ENCODE peak calls at places on chromosome 2, in eight cellular contexts. O, D, Q, K, H, F, Z and W are unnamed samples.

GRCh38 chr2:160816916-160817315 is 323.3 kb upstream of the RBMS1 start:
- DNase-seq in O (no peak), D (no peak), Q (no peak), K (no peak), H (no peak), F (no peak), Z (no peak), W (no peak)

GRCh38 chr2:148900350-148900749 is 25.3 kb downstream of the KIF5C start:
- DNase-seq in O (no peak), D (no peak), Q (no peak), K (no peak), H (no peak), F (no peak), Z (no peak), W (no peak)

GRCh38 chr2:206824219-206824618 is 58.8 kb downstream of the FASTKD2 start:
- DNase-seq in O (no peak), D (no peak), Q (no peak), K (no peak), H (no peak), F (no peak), Z (no peak), W (no peak)

GRCh38 chr2:17148298-17149228 is 369.7 kb downstream of the RAD51AP2 start:
- DNase-seq in O (no peak), D (no peak), Q (no peak), K (no peak), H (peak), F (no peak), Z (no peak), W (no peak)

GRCh38 chr2:174683392-174683759 is 80.9 kb downstream of the CHRNA1 start:
- DNase-seq in O (peak), D (no peak), Q (no peak), K (no peak), H (peak), F (peak), Z (peak), W (peak)

GRCh38 chr2:84906900-84907714 is 1.7 kb downstream of the TMSB10 start:
- DNase-seq in O (peak), D (no peak), Q (peak), K (no peak), H (peak), F (peak), Z (peak), W (peak)

GRCh38 chr2:231392431-231393148 is 2.9 kb upstream of the B3GNT7 start:
- DNase-seq in O (no peak), D (no peak), Q (no peak), K (no peak), H (no peak), F (no peak), Z (no peak), W (no peak)

GRCh38 chr2:112583497-112584133 is 794 bp upstream of the CHCHD5 start:
- DNase-seq in O (no peak), D (no peak), Q (no peak), K (no peak), H (peak), F (peak), Z (no peak), W (no peak)

GRCh38 chr2:68971591-68972231 is 2.7 kb upstream of the GKN1 start:
- DNase-seq in O (peak), D (no peak), Q (peak), K (no peak), H (peak), F (no peak), Z (no peak), W (peak)

GRCh38 chr2:101617188-101617587 is 80.3 kb upstream of the MAP4K4 start:
- DNase-seq in O (peak), D (no peak), Q (peak), K (no peak), H (peak), F (no peak), Z (no peak), W (peak)

GRCh38 chr2:109638807-109639206 is 24.6 kb downstream of the SOWAHC start:
- DNase-seq in O (no peak), D (no peak), Q (no peak), K (no peak), H (peak), F (no peak), Z (no peak), W (no peak)

GRCh38 chr2:9205963-9206948 is at the start of gene ASAP2:
- DNase-seq in O (peak), D (no peak), Q (peak), K (peak), H (peak), F (peak), Z (peak), W (peak)

GRCh38 chr2:240512666-240513535 is 44.9 kb downstream of the ANKMY1 start:
- DNase-seq in O (no peak), D (no peak), Q (no peak), K (no peak), H (no peak), F (no peak), Z (no peak), W (no peak)

GRCh38 chr2:107437807-107438206 is 388.9 kb upstream of the RGPD4 start:
- DNase-seq in O (no peak), D (no peak), Q (no peak), K (no peak), H (no peak), F (no peak), Z (no peak), W (no peak)

GRCh38 chr2:174788291-174788929 is 24.1 kb upstream of the CHRNA1 start:
- DNase-seq in O (peak), D (no peak), Q (no peak), K (no peak), H (no peak), F (peak), Z (no peak), W (peak)

GRCh38 chr2:215748446-215748845 is 264.9 kb downstream of the MREG start:
- DNase-seq in O (no peak), D (no peak), Q (no peak), K (no peak), H (no peak), F (no peak), Z (no peak), W (peak)

GRCh38 chr2:112140413-112140802 is 2.2 kb downstream of the FBLN7 start:
- DNase-seq in O (no peak), D (no peak), Q (no peak), K (no peak), H (no peak), F (no peak), Z (no peak), W (no peak)

GRCh38 chr2:84904717-84905174 is 710 bp upstream of the TMSB10 start:
- DNase-seq in O (peak), D (no peak), Q (no peak), K (no peak), H (peak), F (peak), Z (no peak), W (peak)

GRCh38 chr2:9631484-9631819 is 655 bp upstream of the YWHAQ start:
- DNase-seq in O (no peak), D (no peak), Q (no peak), K (no peak), H (no peak), F (no peak), Z (no peak), W (no peak)